ENCODE peak calls at places on chromosomes 2 and 18, in four cellular contexts. P is NCI-H524, N is COLO829, C is sciatic nerve. J is an unnamed sample.

GRCh38 chr2:9108210-9108967 is 98.2 kb upstream of the ASAP2 start:
- DNase-seq in C (no peak), P (no peak), N (no peak), J (no peak)

GRCh38 chr2:230717595-230717994 is 5.0 kb downstream of the CAB39 start:
- DNase-seq in P (no peak), C (no peak), N (no peak), J (no peak)

GRCh38 chr2:45578056-45578843 is 32.8 kb downstream of the SRBD1 start:
- DNase-seq in C (no peak), P (no peak), N (peak), J (no peak)

GRCh38 chr2:12243381-12243780 is 473.4 kb upstream of the TRIB2 start:
- DNase-seq in N (no peak), P (no peak), C (no peak), J (no peak)

GRCh38 chr2:55616509-55617159 is 788 bp downstream of the PPP4R3B start:
- DNase-seq in C (no peak), P (peak), N (peak), J (no peak)

GRCh38 chr2:141392517-141393213 is 738.2 kb downstream of the LRP1B start:
- DNase-seq in P (no peak), C (no peak), N (no peak), J (no peak)

GRCh38 chr2:231640646-231641111 is 48.0 kb downstream of the TEX44 start:
- DNase-seq in N (no peak), P (no peak), C (no peak), J (peak)

GRCh38 chr2:31131871-31132270 is 6.4 kb downstream of the GALNT14 start:
- DNase-seq in N (no peak), P (no peak), C (no peak), J (no peak)

GRCh38 chr2:232487385-232488096 is at the start of gene ECEL1:
- DNase-seq in C (no peak), N (no peak), P (no peak), J (peak)

GRCh38 chr18:61127714-61128485 is 205.3 kb upstream of the CDH20 start:
- DNase-seq in N (peak), P (no peak), C (no peak), J (no peak)

GRCh38 chr18:48166971-48167370 is 236.5 kb upstream of the SMAD2 start:
- DNase-seq in N (peak), C (peak), P (no peak), J (no peak)

GRCh38 chr2:239279508-239280295 is 121.1 kb downstream of the HDAC4 start:
- DNase-seq in C (no peak), P (no peak), N (no peak), J (no peak)